ENCODE peak calls at places on chromosome 17, in eight cellular contexts. P is prostate gland, T is fibroblast of pulmonary artery, X is stomach, S is OCI-LY7, B is breast epithelium, M is fibroblast of lung, U is HFF-Myc. C is an unnamed sample.

GRCh38 chr17:56110463-56111138 is 42.7 kb upstream of the ANKFN1 start:
- DNase-seq in P (peak), T (no peak), X (peak), S (no peak), B (peak), M (no peak), U (no peak), C (peak)

GRCh38 chr17:47694018-47694817 is at the start of gene TBKBP1:
- DNase-seq in P (no peak), T (peak), X (no peak), S (peak), B (no peak), M (peak), U (no peak), C (peak)

GRCh38 chr17:42458497-42459255 is at the start of gene ATP6V0A1:
- DNase-seq in P (peak), T (peak), X (peak), S (peak), B (peak), M (peak), U (no peak), C (peak)

GRCh38 chr17:57638284-57638683 is 106.8 kb downstream of the CCDC182 start:
- DNase-seq in P (no peak), T (no peak), X (no peak), S (no peak), B (no peak), M (no peak), U (no peak), C (no peak)

GRCh38 chr17:48620497-48621139 is 5.5 kb upstream of the HOXB8 start:
- DNase-seq in P (no peak), T (no peak), X (no peak), S (no peak), B (no peak), M (no peak), U (no peak), C (no peak)

GRCh38 chr17:50939795-50940684 is 73.9 kb upstream of the TOB1 start:
- DNase-seq in P (no peak), T (no peak), X (no peak), S (no peak), B (peak), M (no peak), U (no peak), C (no peak)

GRCh38 chr17:6187836-6188235 is 117.7 kb downstream of the WSCD1 start:
- DNase-seq in P (no peak), T (no peak), X (no peak), S (no peak), B (no peak), M (no peak), U (no peak), C (no peak)

GRCh38 chr17:18226284-18226945 is 980 bp downstream of the LLGL1 start:
- DNase-seq in P (no peak), T (no peak), X (no peak), S (no peak), B (no peak), M (no peak), U (no peak), C (no peak)

GRCh38 chr17:42067371-42068180 is 17.2 kb upstream of the C17orf113 start:
- DNase-seq in P (peak), T (peak), X (peak), S (peak), B (peak), M (peak), U (no peak), C (peak)

GRCh38 chr17:54901230-54901847 is 687 bp downstream of the TOM1L1 start:
- DNase-seq in P (no peak), T (peak), X (no peak), S (no peak), B (no peak), M (peak), U (no peak), C (no peak)

GRCh38 chr17:15268465-15268864 is 3.3 kb upstream of the PMP22 start:
- DNase-seq in P (no peak), T (no peak), X (no peak), S (no peak), B (no peak), M (no peak), U (no peak), C (no peak)

GRCh38 chr17:33169580-33170285 is 123.4 kb downstream of the ASIC2 start:
- DNase-seq in P (no peak), T (peak), X (no peak), S (no peak), B (no peak), M (peak), U (no peak), C (no peak)

GRCh38 chr17:61469474-61469873 is 17.3 kb downstream of the TBX4 start:
- DNase-seq in P (no peak), T (no peak), X (no peak), S (no peak), B (no peak), M (no peak), U (no peak), C (peak)

GRCh38 chr17:28018439-28019070 is 23.9 kb upstream of the NLK start:
- DNase-seq in P (no peak), T (peak), X (no peak), S (no peak), B (no peak), M (no peak), U (no peak), C (no peak)

GRCh38 chr17:59706900-59707181 is 389 bp downstream of the PTRH2 start:
- DNase-seq in P (no peak), T (no peak), X (no peak), S (no peak), B (no peak), M (no peak), U (no peak), C (no peak)

GRCh38 chr17:4551141-4551540 is 4.0 kb downstream of the MYBBP1A start:
- DNase-seq in P (no peak), T (no peak), X (no peak), S (no peak), B (no peak), M (no peak), U (no peak), C (peak)

GRCh38 chr17:46771601-46772012 is 46.9 kb downstream of the WNT3 start:
- DNase-seq in P (no peak), T (no peak), X (peak), S (peak), B (no peak), M (no peak), U (no peak), C (no peak)

GRCh38 chr17:54085934-54086333 is 263.2 kb downstream of the KIF2B start:
- DNase-seq in P (no peak), T (no peak), X (no peak), S (no peak), B (no peak), M (peak), U (no peak), C (no peak)

GRCh38 chr17:76530489-76530814 is 7.1 kb downstream of the CYGB start:
- DNase-seq in P (no peak), T (no peak), X (no peak), S (no peak), B (no peak), M (no peak), U (no peak), C (no peak)

GRCh38 chr17:26731005-26731921 is 562.7 kb upstream of the WSB1 start:
- DNase-seq in P (no peak), T (no peak), X (no peak), S (no peak), B (no peak), M (no peak), U (no peak), C (no peak)

GRCh38 chr17:49715717-49716279 is 8.0 kb upstream of the SLC35B1 start:
- DNase-seq in P (no peak), T (no peak), X (no peak), S (no peak), B (no peak), M (no peak), U (no peak), C (no peak)

GRCh38 chr17:81665205-81666091 is 957 bp downstream of the OXLD1 start:
- DNase-seq in P (no peak), T (peak), X (no peak), S (peak), B (no peak), M (peak), U (no peak), C (no peak)

GRCh38 chr17:81034779-81035388 is at the start of gene BAIAP2:
- DNase-seq in P (peak), T (peak), X (peak), S (peak), B (peak), M (peak), U (peak), C (peak)

GRCh38 chr17:31388770-31389672 is 2.5 kb upstream of the RAB11FIP4 start:
- DNase-seq in P (no peak), T (peak), X (peak), S (peak), B (no peak), M (peak), U (no peak), C (no peak)

GRCh38 chr17:80943346-80944145 is 48.1 kb upstream of the CHMP6 start:
- DNase-seq in P (no peak), T (no peak), X (no peak), S (no peak), B (no peak), M (no peak), U (no peak), C (no peak)

GRCh38 chr17:44801880-44802279 is 28.2 kb downstream of the GJC1 start:
- DNase-seq in P (no peak), T (no peak), X (no peak), S (no peak), B (no peak), M (no peak), U (no peak), C (no peak)

GRCh38 chr17:35947156-35947585 is 3.7 kb upstream of the LYZL6 start:
- DNase-seq in P (no peak), T (peak), X (peak), S (peak), B (no peak), M (peak), U (no peak), C (peak)

GRCh38 chr17:82548681-82549303 is 29.3 kb downstream of the FOXK2 start:
- DNase-seq in P (no peak), T (peak), X (no peak), S (no peak), B (no peak), M (no peak), U (no peak), C (no peak)

GRCh38 chr17:27985306-27985705 is 57.2 kb upstream of the NLK start:
- DNase-seq in P (no peak), T (no peak), X (no peak), S (no peak), B (no peak), M (no peak), U (no peak), C (no peak)

GRCh38 chr17:78403822-78404221 is 25.4 kb downstream of the PGS1 start:
- DNase-seq in P (no peak), T (no peak), X (no peak), S (no peak), B (no peak), M (no peak), U (no peak), C (no peak)

GRCh38 chr17:76987486-76987885 is 119.3 kb downstream of the MGAT5B start:
- DNase-seq in P (no peak), T (no peak), X (no peak), S (no peak), B (no peak), M (no peak), U (no peak), C (no peak)

GRCh38 chr17:30091771-30092170 is 24.8 kb upstream of the NSRP1 start:
- DNase-seq in P (no peak), T (peak), X (no peak), S (no peak), B (no peak), M (peak), U (no peak), C (no peak)

GRCh38 chr17:48611213-48611612 is 396 bp upstream of the HOXB7 start:
- DNase-seq in P (no peak), T (no peak), X (no peak), S (peak), B (no peak), M (no peak), U (no peak), C (no peak)

GRCh38 chr17:58587713-58588117 is 73.3 kb upstream of the MTMR4 start:
- DNase-seq in P (peak), T (peak), X (peak), S (peak), B (peak), M (peak), U (no peak), C (peak)

GRCh38 chr17:79560527-79560926 is 50.3 kb downstream of the RBFOX3 start:
- DNase-seq in P (no peak), T (no peak), X (no peak), S (no peak), B (no peak), M (no peak), U (no peak), C (no peak)
- TF ChIP-seq CTCF in P (no peak), T (no peak), X (no peak), S (no peak), B (no peak), M (no peak), U (no peak), C (no peak)

DNA sequence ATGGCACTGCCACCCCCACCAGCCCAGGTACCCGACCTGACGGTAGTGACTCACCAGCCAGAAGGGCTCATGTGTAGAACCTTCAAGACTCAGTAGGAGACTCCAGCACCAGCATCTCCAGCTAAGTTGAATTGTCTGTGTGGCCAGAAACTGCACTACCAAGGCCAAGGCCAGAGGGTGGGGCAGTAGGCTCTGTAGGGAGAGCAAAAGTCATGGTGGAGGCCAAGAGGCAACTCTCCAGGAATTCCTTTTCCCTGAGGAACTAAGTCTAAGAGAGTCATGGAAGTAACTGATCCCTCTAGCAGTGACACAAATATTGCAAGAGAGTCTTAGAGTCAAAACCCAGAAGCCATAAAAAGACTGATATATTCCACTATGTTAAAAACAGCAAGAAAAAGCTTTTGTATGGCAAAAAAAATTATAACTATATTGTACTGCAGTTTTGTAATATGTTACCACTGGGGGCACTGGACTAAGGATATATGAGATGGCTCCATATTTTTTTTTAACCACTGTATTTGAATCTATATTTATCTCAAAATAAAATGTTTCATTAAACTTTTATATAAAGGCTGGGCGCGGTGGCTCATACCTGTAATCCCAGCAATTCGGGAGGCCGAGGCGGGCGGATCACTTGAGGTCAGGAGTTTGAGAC is 30.2 kb upstream of the GUCY2D start:
- DNase-seq in P (no peak), T (peak), X (no peak), S (peak), B (no peak), M (peak), U (no peak), C (no peak)
- TF ChIP-seq CTCF in P (no peak), T (peak), X (peak), S (peak), B (no peak), M (no peak), U (no peak), C (no peak)

DNA sequence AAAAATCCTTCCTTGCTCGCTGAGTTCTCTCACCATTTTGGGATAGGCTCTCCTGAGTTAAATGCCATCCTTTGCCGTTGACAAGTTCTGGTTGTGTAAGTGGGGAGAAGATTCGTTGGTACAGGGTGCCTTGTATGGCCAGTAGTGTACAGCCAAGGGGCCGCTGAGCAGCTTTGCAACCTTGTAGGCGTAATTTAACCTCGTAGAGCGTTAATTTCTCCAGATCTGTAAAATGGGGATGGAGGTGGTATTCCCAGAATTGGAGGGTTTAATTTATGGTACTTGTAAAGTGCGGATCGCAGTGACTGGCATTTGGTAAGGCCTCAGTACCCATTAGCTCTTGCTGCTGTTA is 1.4 kb downstream of the ARSG start:
- DNase-seq in P (no peak), T (no peak), X (no peak), S (no peak), B (no peak), M (no peak), U (no peak), C (no peak)
- TF ChIP-seq CTCF in P (no peak), T (no peak), X (no peak), S (no peak), B (no peak), M (no peak), U (no peak), C (no peak)

DNA sequence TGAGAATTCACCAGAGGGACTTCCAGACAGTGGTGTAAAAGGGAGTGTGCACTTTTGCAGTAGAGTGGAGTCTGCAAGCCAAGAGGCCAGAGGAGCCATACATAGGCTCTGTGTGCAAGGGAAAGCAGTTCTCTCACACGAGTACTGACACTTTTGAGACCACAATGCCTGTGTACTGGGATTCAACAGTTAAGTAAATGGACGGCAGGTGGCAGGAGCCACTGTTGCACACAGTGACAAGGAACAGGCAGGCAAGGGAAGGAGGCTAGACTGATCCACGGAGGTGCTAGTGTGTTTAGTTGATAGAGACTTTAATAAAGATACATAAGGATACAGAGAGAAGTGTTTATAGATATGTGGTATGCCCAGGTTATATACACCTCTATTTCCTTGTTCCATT is 67.0 kb downstream of the MPRIP start:
- DNase-seq in P (no peak), T (no peak), X (peak), S (peak), B (no peak), M (no peak), U (no peak), C (no peak)
- TF ChIP-seq CTCF in P (no peak), T (no peak), X (no peak), S (peak), B (no peak), M (no peak), U (no peak), C (no peak)